ENCODE peak calls at places on chromosomes 4 and X, in eight cellular contexts. X is body of pancreas; J is pancreas; L is Peyer's patch; M is fibroblast of lung; N is CD8-positive, alpha-beta memory T cell; S is cardiac muscle cell; F is dorsolateral prefrontal cortex. K is an unnamed sample. For H3K27me3, the result is how much of the 10 kb centered on the place peaks cover.

GRCh38 chr4:88230399-88230798 is 54.0 kb downstream of the PPM1K start:
- DNase-seq in L (no peak), J (no peak), X (no peak), S (no peak), N (no peak), F (no peak), M (no peak), K (no peak)

GRCh38 chrX:13419918-13420317 is 100.1 kb upstream of the ATXN3L start:
- DNase-seq in M (no peak), N (no peak), L (no peak), F (no peak), S (no peak), X (no peak), J (no peak), K (no peak)

GRCh38 chr4:19807505-19807904 is 444.2 kb upstream of the SLIT2 start:
- DNase-seq in L (no peak), J (no peak), X (no peak), S (no peak), N (no peak), F (no peak), M (peak), K (peak)

GRCh38 chr4:90174622-90175023 is 47.4 kb downstream of the CCSER1 start:
- DNase-seq in L (no peak), X (peak), J (peak), F (no peak), S (no peak), M (no peak), N (no peak), K (no peak)

GRCh38 chr4:187071896-187072295 is 348.2 kb upstream of the FAT1 start:
- DNase-seq in L (no peak), M (no peak), J (no peak), F (no peak), S (peak), N (no peak), X (no peak), K (no peak)

GRCh38 chrX:6810796-6811195 is 275.9 kb upstream of the VCX3A start:
- DNase-seq in F (no peak), S (no peak), N (no peak), M (no peak), X (no peak), L (no peak), J (no peak), K (peak)

GRCh38 chrX:2500681-2501151 is at the start of the genes DHRSX and ZBED1:
- DNase-seq in M (peak), X (no peak), J (no peak), F (no peak), S (peak), N (peak), L (no peak), K (peak)

GRCh38 chr4:81470456-81471327 is 1.0 kb downstream of the RASGEF1B start:
- DNase-seq in F (no peak), L (peak), S (peak), M (no peak), X (peak), J (peak), N (peak), K (peak)

GRCh38 chr4:102345795-102346100 is 466 bp upstream of the SLC39A8 start:
- DNase-seq in N (no peak), J (no peak), M (no peak), S (no peak), F (no peak), L (no peak), X (no peak), K (peak)

GRCh38 chrX:139844163-139844562 is 88.7 kb downstream of the ATP11C start:
- DNase-seq in F (no peak), X (no peak), M (no peak), L (no peak), N (no peak), J (no peak), S (no peak), K (no peak)

GRCh38 chr4:100124715-100125114 is 65.6 kb downstream of the DDIT4L start:
- DNase-seq in S (no peak), X (no peak), N (no peak), L (no peak), F (no peak), J (no peak), M (no peak), K (no peak)

GRCh38 chrX:31743004-31743403 is 671.2 kb upstream of the FTHL17 start:
- DNase-seq in M (no peak), X (no peak), N (no peak), F (no peak), S (no peak), L (no peak), J (no peak), K (no peak)

GRCh38 chrX:13059676-13060499 is 15.5 kb upstream of the FAM9C start:
- DNase-seq in S (no peak), N (no peak), L (no peak), X (no peak), J (no peak), M (peak), F (no peak), K (peak)

GRCh38 chr4:124433500-124433899 is 279.0 kb downstream of the ANKRD50 start:
- DNase-seq in L (no peak), F (no peak), M (peak), N (no peak), J (no peak), S (no peak), X (no peak), K (peak)

GRCh38 chr4:11773798-11774197 is 345.1 kb upstream of the HS3ST1 start:
- DNase-seq in M (no peak), S (no peak), L (no peak), J (no peak), N (no peak), X (no peak), F (no peak), K (no peak)

GRCh38 chr4:174120446-174121142 is 162.9 kb downstream of the FBXO8 start:
- DNase-seq in M (peak), F (no peak), N (no peak), X (peak), S (peak), J (peak), L (no peak), K (peak)

GRCh38 chrX:57929373-57929772 is 19.1 kb upstream of the ZXDA start:
- DNase-seq in L (no peak), X (no peak), M (peak), N (no peak), F (no peak), J (no peak), S (peak), K (peak)

GRCh38 chr4:80913381-80913780 is 117.1 kb upstream of the BMP3 start:
- DNase-seq in S (no peak), J (no peak), F (no peak), M (no peak), N (no peak), X (no peak), L (no peak), K (no peak)

GRCh38 chr4:56371426-56372220 is 15.7 kb downstream of the AASDH start:
- DNase-seq in S (no peak), M (no peak), F (no peak), L (no peak), N (no peak), J (no peak), X (no peak), K (no peak)

DNA sequence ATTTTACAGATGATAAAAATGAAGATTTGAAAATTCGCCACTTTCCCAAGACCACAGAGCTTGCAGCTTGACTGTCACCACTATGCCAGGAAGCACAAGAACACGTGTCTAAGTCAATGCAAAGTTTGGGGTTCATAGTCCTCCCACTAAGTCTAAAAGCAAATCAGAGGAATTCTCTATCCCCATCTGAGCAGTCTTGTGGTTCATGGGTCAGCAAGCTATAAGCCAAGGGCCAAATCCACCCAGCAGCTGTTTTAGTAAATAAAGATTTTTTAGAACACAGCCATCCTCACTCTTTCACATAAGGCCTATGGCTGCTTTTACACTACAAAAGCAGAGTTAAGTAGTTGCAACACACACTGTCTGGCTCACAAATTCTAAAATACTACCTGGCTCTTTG is 833.3 kb upstream of the INTU start:
- DNase-seq in S (no peak), J (no peak), F (no peak), M (peak), L (no peak), N (no peak), X (no peak), K (no peak)
- H3K27me3 ChIP-seq in S (under half), J (under half), F (under half), M (under half), L (under half), N (under half), X (under half), K (under half)

GRCh38 chrX:11423362-11423818 is 130.2 kb downstream of the AMELX start:
- DNase-seq in S (no peak), X (no peak), M (peak), J (no peak), L (peak), N (no peak), F (no peak), K (peak)
- H3K27me3 ChIP-seq in S (under half), X (under half), M (under half), J (under half), L (under half), N (under half), F (under half), K (under half)

DNA sequence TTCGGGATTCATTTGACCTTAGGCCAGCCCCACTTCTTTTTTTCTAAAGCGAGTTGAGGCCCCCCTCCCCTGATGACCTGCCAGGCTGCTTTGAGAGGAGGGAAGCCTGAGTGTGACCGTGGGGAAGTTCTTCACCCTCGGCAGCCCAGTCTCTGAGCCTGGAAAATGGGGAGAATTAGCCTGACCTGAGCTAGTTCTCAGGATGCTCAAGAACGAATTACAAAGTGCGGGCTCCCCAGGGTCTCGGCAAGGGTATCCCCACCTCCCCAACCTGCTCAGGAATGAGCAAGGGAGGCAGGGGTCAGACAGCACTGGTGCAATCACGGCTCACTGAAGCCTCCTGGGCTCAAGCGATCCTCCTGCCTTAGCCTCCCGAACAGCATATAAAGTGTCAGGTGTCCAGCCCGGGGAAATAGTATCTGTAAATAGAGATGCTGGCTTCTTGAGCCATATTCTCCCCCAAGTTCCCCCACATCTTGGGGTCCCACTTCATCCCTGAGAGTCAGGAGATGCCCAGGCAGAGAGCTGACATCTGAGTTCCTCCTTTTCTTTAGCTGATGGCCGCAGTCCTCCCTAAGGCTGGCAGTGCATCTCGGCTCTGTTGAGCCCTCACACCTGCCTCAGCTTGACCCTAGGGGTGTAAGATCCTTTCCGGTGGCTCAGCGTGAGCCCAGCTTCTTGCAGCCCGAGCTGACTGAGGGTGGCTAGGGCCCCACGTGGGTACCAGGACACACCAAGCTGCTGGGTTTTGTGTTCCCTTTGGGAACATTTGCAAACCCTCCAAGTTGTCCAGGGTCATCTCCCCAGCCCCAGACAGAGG is 1.6 kb downstream of the DUSP9 start:
- DNase-seq in J (no peak), F (peak), M (no peak), L (no peak), X (peak), N (no peak), S (no peak), K (no peak)
- H3K27me3 ChIP-seq in J (under half), F (under half), M (under half), L (under half), X (under half), N (under half), S (under half), K (under half)

GRCh38 chr4:1792158-1792831 is 798 bp upstream of the FGFR3 start:
- DNase-seq in M (no peak), X (no peak), F (no peak), S (no peak), N (no peak), J (no peak), L (no peak), K (no peak)
- H3K27me3 ChIP-seq in M (under half), X (under half), F (under half), S (under half), N (under half), J (under half), L (under half), K (under half)

DNA sequence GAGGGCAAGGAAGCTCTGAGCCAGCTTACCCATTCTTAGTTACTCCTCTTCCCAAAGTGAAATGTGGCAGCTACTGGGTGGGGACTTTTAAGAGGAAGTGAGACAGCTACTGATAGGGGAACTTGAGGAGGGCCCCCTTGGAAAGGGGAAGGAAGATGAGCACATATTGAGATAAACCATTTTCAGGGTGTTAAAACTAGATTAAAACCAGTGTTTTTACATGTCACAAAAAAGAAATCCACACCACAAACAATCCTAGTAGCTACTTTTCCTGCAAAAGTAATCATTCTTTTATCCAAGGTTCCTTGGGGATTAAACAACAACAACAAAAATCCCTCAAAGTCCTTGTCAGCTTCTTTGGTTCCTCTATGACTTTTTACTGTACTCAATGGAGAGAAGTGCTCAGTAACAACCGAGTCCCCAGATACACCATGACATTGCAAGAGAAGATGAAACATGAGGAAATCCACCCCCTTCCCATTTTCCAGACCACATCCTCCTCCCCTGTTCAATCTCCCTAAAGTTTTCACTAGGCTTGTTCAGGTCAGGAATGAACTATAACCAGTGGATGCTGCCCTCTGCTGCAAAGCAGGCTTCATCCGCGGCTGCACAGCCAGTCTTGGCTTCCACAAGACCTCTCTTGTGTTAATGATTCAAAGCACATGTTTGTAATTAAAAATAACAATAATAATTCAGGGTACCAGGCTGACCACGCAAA is 113.5 kb upstream of the TMEM164 start:
- DNase-seq in J (no peak), X (no peak), M (peak), N (no peak), S (peak), L (peak), F (no peak), K (peak)
- H3K27me3 ChIP-seq in J (under half), X (under half), M (under half), N (under half), S (under half), L (under half), F (under half), K (under half)

DNA sequence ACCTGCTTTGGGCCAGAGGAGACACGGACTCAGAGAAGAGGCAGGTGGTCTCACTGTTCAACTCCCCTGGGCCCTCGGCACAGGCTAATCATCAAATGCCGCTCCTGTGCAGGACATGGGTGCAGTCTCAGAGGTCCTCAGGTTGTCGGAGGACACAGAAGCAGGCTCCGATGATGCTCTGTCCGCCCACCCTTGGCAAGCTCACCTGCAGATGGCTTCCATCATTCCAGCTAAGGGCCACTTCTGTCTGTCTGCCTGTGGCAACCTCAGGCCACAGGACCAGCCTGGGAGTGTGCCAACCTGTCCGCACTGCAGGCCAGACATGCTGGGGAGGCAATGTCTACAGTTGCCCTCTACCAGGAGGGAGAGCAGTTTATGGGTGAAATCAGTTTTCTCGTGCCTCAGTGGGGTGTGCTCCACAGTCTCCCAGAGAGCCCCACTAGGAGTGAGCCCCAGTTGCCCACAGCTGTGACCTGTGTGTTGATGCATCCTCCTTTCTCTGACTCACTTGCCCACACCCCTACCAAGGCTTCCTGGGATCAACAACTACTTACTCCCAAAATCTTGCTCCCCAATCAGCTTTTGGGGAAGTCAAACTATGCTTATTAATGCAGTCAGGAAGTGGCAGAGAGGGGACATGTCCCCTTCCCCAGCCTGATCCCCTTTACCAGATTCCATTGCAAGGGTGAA is 55.9 kb downstream of the HTRA3 start:
- DNase-seq in F (peak), M (no peak), J (no peak), L (no peak), S (no peak), N (no peak), X (no peak), K (peak)
- H3K27me3 ChIP-seq in F (under half), M (under half), J (under half), L (under half), S (under half), N (under half), X (under half), K (under half)

GRCh38 chrX:153631931-153632611 is 14.9 kb upstream of the DUSP9 start:
- DNase-seq in S (no peak), X (no peak), N (no peak), L (no peak), F (no peak), M (no peak), J (no peak), K (no peak)
- H3K27me3 ChIP-seq in S (under half), X (under half), N (under half), L (under half), F (under half), M (under half), J (under half), K (under half)

GRCh38 chrX:109774136-109774535 is 41.1 kb upstream of the ACSL4 start:
- DNase-seq in S (no peak), F (no peak), M (peak), X (no peak), J (no peak), N (no peak), L (no peak), K (peak)

GRCh38 chrX:109777749-109778148 is 44.7 kb upstream of the ACSL4 start:
- DNase-seq in M (no peak), J (no peak), F (no peak), N (no peak), S (no peak), X (no peak), L (no peak), K (no peak)

GRCh38 chrX:109774706-109775105 is 41.6 kb upstream of the ACSL4 start:
- DNase-seq in S (no peak), J (no peak), L (no peak), F (no peak), X (no peak), M (peak), N (no peak), K (peak)

GRCh38 chrX:109776986-109777385 is 43.9 kb upstream of the ACSL4 start:
- DNase-seq in N (no peak), F (no peak), J (no peak), L (no peak), M (no peak), S (no peak), X (no peak), K (no peak)

DNA sequence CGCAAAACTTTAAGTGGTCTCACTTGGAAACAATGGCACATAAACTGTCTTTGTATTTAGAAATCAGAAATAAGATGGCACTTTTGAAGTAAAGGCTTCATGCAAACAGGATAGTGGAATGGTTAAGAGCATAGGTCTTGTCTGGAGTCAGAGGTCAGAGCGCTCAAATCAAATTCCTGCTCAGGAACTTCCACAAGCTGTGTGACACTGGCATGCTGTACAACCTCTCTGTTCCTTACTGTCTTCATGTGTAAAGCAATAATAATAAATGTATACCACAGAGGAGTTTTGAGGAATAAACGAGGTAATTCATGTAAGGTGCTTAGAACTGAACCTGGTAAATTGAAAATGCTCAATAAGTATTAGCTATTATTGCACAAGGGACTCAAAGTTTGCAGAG is 43.4 kb upstream of the ACSL4 start:
- DNase-seq in X (no peak), L (no peak), M (no peak), J (no peak), S (no peak), F (no peak), N (no peak), K (no peak)
- H3K27me3 ChIP-seq in X (under half), L (under half), M (under half), J (under half), S (under half), F (under half), N (under half), K (under half)